ENCODE peak calls at places on chromosomes 6 and 20, in six cellular contexts. B is PC-3, T is dorsolateral prefrontal cortex, Q is ELR, V is NCI-H510A treated with DMSO at 0.1 percent for 48 hours, K is ovary. J is an unnamed sample.

GRCh38 chr6:99349620-99350141 is at the start of gene FAXC:
- DNase-seq in K (peak), B (peak), T (peak), V (peak), Q (peak), J (peak)

GRCh38 chr6:20707166-20707485 is 172.9 kb downstream of the CDKAL1 start:
- DNase-seq in K (no peak), T (no peak), V (peak), B (no peak), Q (no peak), J (no peak)

GRCh38 chr20:60806824-60807223 is 445.2 kb upstream of the CDH4 start:
- DNase-seq in T (no peak), B (no peak), K (no peak), Q (no peak), V (no peak), J (no peak)

GRCh38 chr6:79384845-79385244 is 150.4 kb upstream of the HMGN3 start:
- DNase-seq in Q (no peak), B (peak), T (no peak), K (peak), V (peak), J (no peak)

GRCh38 chr6:22558288-22558882 is 11.0 kb upstream of the HDGFL1 start:
- DNase-seq in Q (no peak), K (no peak), V (no peak), B (peak), T (no peak), J (no peak)

GRCh38 chr6:15417811-15418210 is 171.9 kb downstream of the JARID2 start:
- DNase-seq in T (no peak), Q (peak), B (peak), V (no peak), K (no peak), J (peak)

GRCh38 chr6:106470316-106470715 is 109.8 kb downstream of the CRYBG1 start:
- DNase-seq in Q (no peak), K (no peak), B (no peak), V (no peak), T (no peak), J (no peak)

GRCh38 chr20:34299925-34300806 is 3.0 kb downstream of the AHCY start:
- DNase-seq in K (no peak), V (peak), B (peak), T (no peak), Q (no peak), J (no peak)

GRCh38 chr6:110233769-110234374 is 53.6 kb downstream of the CDC40 start:
- DNase-seq in V (no peak), Q (no peak), K (no peak), T (no peak), B (no peak), J (peak)

GRCh38 chr20:58271596-58272460 is 37.7 kb upstream of the RAB22A start:
- DNase-seq in T (no peak), Q (no peak), V (no peak), K (no peak), B (no peak), J (no peak)

GRCh38 chr20:61795669-61796630 is 269.7 kb downstream of the TAF4 start:
- DNase-seq in K (no peak), V (no peak), Q (no peak), T (no peak), B (no peak), J (no peak)

GRCh38 chr6:154447929-154448328 is 62.6 kb downstream of the CNKSR3 start:
- DNase-seq in V (no peak), T (no peak), Q (peak), B (no peak), K (no peak), J (no peak)

GRCh38 chr20:50152394-50153152 is 950 bp downstream of the PEDS1 start:
- DNase-seq in B (peak), Q (peak), T (no peak), K (no peak), V (no peak), J (no peak)

GRCh38 chr20:1894471-1894950 is 696 bp upstream of the SIRPA start:
- DNase-seq in B (peak), K (peak), V (no peak), Q (no peak), T (peak), J (no peak)

GRCh38 chr6:155188707-155189496 is 74.9 kb upstream of the CLDN20 start:
- DNase-seq in V (no peak), Q (peak), B (peak), T (no peak), K (no peak), J (peak)

GRCh38 chr20:32155017-32155965 is 45.8 kb downstream of the TM9SF4 start:
- DNase-seq in T (peak), K (peak), Q (peak), V (peak), B (peak), J (peak)

GRCh38 chr6:13444604-13445003 is 42.8 kb downstream of the GFOD1 start:
- DNase-seq in B (no peak), Q (no peak), T (no peak), V (no peak), K (no peak), J (no peak)

GRCh38 chr6:40946738-40947301 is 92.2 kb downstream of the UNC5CL start:
- DNase-seq in K (no peak), T (no peak), V (no peak), B (no peak), Q (no peak), J (no peak)

GRCh38 chr6:56959938-56960337 is 5.0 kb downstream of the BEND6 start:
- DNase-seq in K (no peak), V (no peak), Q (peak), T (no peak), B (peak), J (peak)

GRCh38 chr6:89353118-89353556 is 615 bp upstream of the UBE2J1 start:
- DNase-seq in Q (no peak), K (peak), V (no peak), T (no peak), B (no peak), J (no peak)

GRCh38 chr20:48738094-48738398 is 89.8 kb downstream of the PREX1 start:
- DNase-seq in V (no peak), K (no peak), B (no peak), Q (no peak), T (no peak), J (no peak)

GRCh38 chr6:30947231-30947630 is 6.5 kb downstream of the MUCL3 start:
- DNase-seq in K (no peak), Q (no peak), T (no peak), B (no peak), V (no peak), J (no peak)

GRCh38 chr20:17620371-17621228 is 50.7 kb downstream of the DSTN start:
- DNase-seq in V (no peak), Q (no peak), K (peak), B (no peak), T (peak), J (no peak)

GRCh38 chr6:15752820-15753219 is 90.0 kb upstream of the DTNBP1 start:
- DNase-seq in Q (peak), K (no peak), T (no peak), B (no peak), V (no peak), J (no peak)

GRCh38 chr6:143232849-143233248 is 172.2 kb downstream of the AIG1 start:
- DNase-seq in V (no peak), Q (peak), K (peak), B (peak), T (no peak), J (peak)

GRCh38 chr6:167396659-167397490 is 72.0 kb downstream of the TTLL2 start:
- DNase-seq in B (no peak), V (peak), Q (no peak), T (no peak), K (no peak), J (no peak)

GRCh38 chr20:38633577-38634093 is 32.0 kb downstream of the ARHGAP40 start:
- DNase-seq in K (no peak), B (peak), Q (peak), V (peak), T (peak), J (peak)

GRCh38 chr6:11450061-11450460 is 87.5 kb upstream of the TMEM170B start:
- DNase-seq in K (no peak), Q (no peak), V (no peak), B (no peak), T (no peak), J (no peak)

GRCh38 chr20:10242166-10242565 is 23.5 kb downstream of the SNAP25 start:
- DNase-seq in Q (no peak), T (no peak), V (no peak), K (no peak), B (no peak), J (no peak)

GRCh38 chr20:62506087-62506486 is 30.3 kb upstream of the GATA5 start:
- DNase-seq in V (no peak), T (no peak), B (no peak), K (no peak), Q (no peak), J (no peak)

GRCh38 chr20:43755390-43755789 is 28.6 kb upstream of the GTSF1L start:
- DNase-seq in T (no peak), K (no peak), B (peak), Q (peak), V (no peak), J (peak)

GRCh38 chr20:5780233-5781217 is 30.3 kb downstream of the SHLD1 start:
- DNase-seq in Q (peak), T (no peak), B (peak), K (no peak), V (no peak), J (no peak)

GRCh38 chr6:150998992-150999975 is 133.8 kb downstream of the MTHFD1L start:
- DNase-seq in B (no peak), K (no peak), Q (no peak), T (no peak), V (no peak), J (peak)

GRCh38 chr6:163773646-163774045 is 359.1 kb downstream of the QKI start:
- DNase-seq in V (no peak), Q (no peak), T (no peak), B (no peak), K (no peak), J (no peak)

GRCh38 chr6:111576302-111576701 is 29.4 kb downstream of the TRAF3IP2 start:
- DNase-seq in V (no peak), B (no peak), Q (peak), T (no peak), K (no peak), J (no peak)